ENCODE peak calls at places on chromosomes 6 and 20, in four cellular contexts. One of them, this sample, is unnamed.

GRCh38 chr6:165308926-165309731 is at the start of gene C6orf118:
- DNase-seq in NCI-H460: no peak
- DNase-seq in naive B cell: no peak
- DNase-seq in HEK293T: peak; percentile 88
- DNase-seq in this sample: no peak

GRCh38 chr20:17825949-17826843 is 126.4 kb downstream of the BANF2 start:
- DNase-seq in NCI-H460: no peak
- DNase-seq in HEK293T: no peak
- DNase-seq in naive B cell: no peak
- DNase-seq in this sample: peak; percentile 85

GRCh38 chr6:10424005-10424404 is 9.1 kb upstream of the TFAP2A start:
- DNase-seq in NCI-H460: no peak
- DNase-seq in HEK293T: no peak
- DNase-seq in naive B cell: no peak
- DNase-seq in this sample: no peak

GRCh38 chr6:106315765-106316375 is 9.7 kb downstream of the ATG5 start:
- DNase-seq in naive B cell: no peak
- DNase-seq in NCI-H460: no peak
- DNase-seq in HEK293T: no peak
- DNase-seq in this sample: no peak

GRCh38 chr6:141464490-141464889 is 668.2 kb upstream of the GJE1 start:
- DNase-seq in HEK293T: no peak
- DNase-seq in NCI-H460: peak; percentile 80
- DNase-seq in naive B cell: peak; percentile 29
- DNase-seq in this sample: peak; percentile 34

GRCh38 chr6:47114460-47114859 is 72.3 kb upstream of the ADGRF1 start:
- DNase-seq in NCI-H460: no peak
- DNase-seq in HEK293T: no peak
- DNase-seq in naive B cell: no peak
- DNase-seq in this sample: no peak

GRCh38 chr20:37925265-37926165 is 22.6 kb downstream of the VSTM2L start:
- DNase-seq in HEK293T: no peak
- DNase-seq in naive B cell: no peak
- DNase-seq in NCI-H460: no peak
- DNase-seq in this sample: no peak

GRCh38 chr6:33160728-33161323 is 31.4 kb downstream of the COL11A2 start:
- DNase-seq in NCI-H460: no peak
- DNase-seq in HEK293T: no peak
- DNase-seq in naive B cell: no peak
- DNase-seq in this sample: peak; percentile 23

GRCh38 chr20:20085812-20086211 is 33.5 kb downstream of the CFAP61 start:
- DNase-seq in HEK293T: no peak
- DNase-seq in naive B cell: no peak
- DNase-seq in NCI-H460: no peak
- DNase-seq in this sample: no peak

GRCh38 chr6:53794073-53794719 is 609 bp upstream of the LRRC1 start:
- DNase-seq in naive B cell: no peak
- DNase-seq in HEK293T: peak; percentile 44
- DNase-seq in NCI-H460: peak; percentile 53
- DNase-seq in this sample: peak; percentile 69

GRCh38 chr6:3383525-3383924 is 73.3 kb downstream of the SLC22A23 start:
- DNase-seq in naive B cell: no peak
- DNase-seq in NCI-H460: peak; percentile 29
- DNase-seq in HEK293T: peak; percentile 39
- DNase-seq in this sample: peak; percentile 53

GRCh38 chr20:409697-410559 is 1.8 kb downstream of the RBCK1 start:
- DNase-seq in naive B cell: no peak
- DNase-seq in NCI-H460: no peak
- DNase-seq in HEK293T: no peak
- DNase-seq in this sample: no peak

GRCh38 chr6:44245912-44246662 is 814 bp upstream of the HSP90AB1 start:
- DNase-seq in HEK293T: peak; percentile 71
- DNase-seq in NCI-H460: no peak
- DNase-seq in naive B cell: peak; percentile 88
- DNase-seq in this sample: peak; percentile 88

GRCh38 chr6:6556738-6557503 is 31.6 kb upstream of the LY86 start:
- DNase-seq in NCI-H460: peak; percentile 28
- DNase-seq in naive B cell: peak; percentile 47
- DNase-seq in HEK293T: peak; percentile 71
- DNase-seq in this sample: peak; percentile 52

GRCh38 chr6:83927470-83927869 is 68.0 kb downstream of the CYB5R4 start:
- DNase-seq in naive B cell: no peak
- DNase-seq in HEK293T: no peak
- DNase-seq in NCI-H460: no peak
- DNase-seq in this sample: no peak